ENCODE peak calls at places on chromosomes 3 and 15, in nine cellular contexts. A is kidney glomerular epithelial cell, U is A673, P is AG04450, K is NCI-H1105, M is NCI-H510A treated with DMSO at 0.1 percent for 48 hours, I is nephron progenitor cell, V is DMS153, L is breast epithelium. T is an unnamed sample.

GRCh38 chr3:40584625-40585189 is 59.9 kb downstream of the ZNF621 start:
- DNase-seq in I (peak), P (peak), L (peak), V (no peak), U (peak), A (peak), K (peak), M (peak), T (peak)

GRCh38 chr3:16831846-16832245 is 52.9 kb upstream of the PLCL2 start:
- DNase-seq in P (no peak), M (no peak), K (no peak), I (no peak), A (no peak), U (no peak), L (no peak), V (no peak), T (no peak)

GRCh38 chr3:183306798-183307671 is 54.0 kb downstream of the B3GNT5 start:
- DNase-seq in A (peak), L (peak), V (no peak), K (no peak), I (no peak), M (peak), P (no peak), U (peak), T (peak)

GRCh38 chr3:54713455-54713854 is 214.4 kb downstream of the LRTM1 start:
- DNase-seq in P (no peak), L (no peak), A (no peak), K (no peak), V (no peak), M (no peak), U (no peak), I (no peak), T (no peak)

GRCh38 chr3:50167782-50168317 is 12.7 kb downstream of the SEMA3F start:
- DNase-seq in A (no peak), P (no peak), U (no peak), K (no peak), L (no peak), M (no peak), I (no peak), V (no peak), T (no peak)

GRCh38 chr3:24161841-24162240 is 216.8 kb downstream of the NR1D2 start:
- DNase-seq in A (no peak), V (no peak), U (no peak), K (no peak), L (no peak), M (no peak), I (no peak), P (no peak), T (no peak)

GRCh38 chr3:15606434-15606891 is 4.9 kb downstream of the BTD start:
- DNase-seq in M (no peak), A (peak), I (no peak), P (no peak), L (no peak), U (no peak), V (no peak), K (no peak), T (no peak)

GRCh38 chr15:74265046-74265639 is 29.0 kb downstream of the CCDC33 start:
- DNase-seq in V (no peak), K (no peak), L (no peak), A (no peak), P (no peak), M (no peak), U (peak), I (peak), T (no peak)

GRCh38 chr3:181695661-181696491 is 15.8 kb upstream of the SOX2 start:
- DNase-seq in I (peak), K (no peak), L (no peak), U (no peak), M (no peak), P (no peak), V (no peak), A (no peak), T (no peak)

GRCh38 chr15:80804970-80805495 is 25.9 kb downstream of the CEMIP start:
- DNase-seq in M (peak), P (no peak), L (no peak), U (no peak), K (no peak), A (no peak), V (peak), I (no peak), T (no peak)

GRCh38 chr15:51884517-51885236 is 55.2 kb downstream of the TMOD3 start:
- DNase-seq in I (no peak), V (no peak), L (no peak), A (peak), M (no peak), K (no peak), U (peak), P (no peak), T (no peak)

GRCh38 chr3:72368331-72368975 is 479.8 kb downstream of the SHQ1 start:
- DNase-seq in L (no peak), I (no peak), V (no peak), A (no peak), P (no peak), U (no peak), K (no peak), M (no peak), T (no peak)

GRCh38 chr15:57611938-57612337 is 20.2 kb downstream of the MYZAP start:
- DNase-seq in I (no peak), V (no peak), K (no peak), A (peak), U (no peak), M (no peak), P (no peak), L (no peak), T (no peak)

T was measured in posterior vena cava.